ENCODE peak calls at places on chromosomes 7 and 10, in nine cellular contexts. P is epithelial cell of esophagus; R is hepatic stellate cell; S is NCI-H1436 treated with DMSO at 0.1 percent for 48 hours; U is small intestine; W is activated CD8-positive, alpha-beta memory T cell treated with anti-CD3 and anti-CD28 coated beads for 48 hours; Q is T follicular helper cell; J is activated CD4-positive, CD25-positive, alpha-beta regulatory T cell treated with anti-CD3 and anti-CD28 coated beads, Interleukin-2, amount 50 U/mL, for 16 hours; K is caudate nucleus. X is an unnamed sample.

GRCh38 chr7:32381024-32381601 is 109.1 kb downstream of the LSM5 start:
- DNase-seq in P (no peak), R (no peak), S (no peak), U (no peak), W (no peak), Q (no peak), J (no peak), K (no peak), X (no peak)

GRCh38 chr10:17227367-17228080 is 517 bp upstream of the VIM start:
- DNase-seq in P (no peak), R (no peak), S (no peak), U (peak; percentile 19), W (no peak), Q (peak; percentile 22), J (no peak), K (no peak), X (peak; percentile 80)

GRCh38 chr7:94513565-94513860 is 3.9 kb downstream of the CASD1 start:
- DNase-seq in P (no peak), R (no peak), S (no peak), U (no peak), W (no peak), Q (no peak), J (no peak), K (no peak), X (peak; percentile 55)

GRCh38 chr7:129781856-129782256 is 170.3 kb downstream of the NRF1 start:
- DNase-seq in P (no peak), R (no peak), S (no peak), U (no peak), W (no peak), Q (no peak), J (no peak), K (no peak), X (no peak)

GRCh38 chr10:94183666-94184264 is 179.0 kb downstream of the NOC3L start:
- DNase-seq in P (peak; percentile 97), R (peak; percentile 53), S (no peak), U (no peak), W (no peak), Q (no peak), J (no peak), K (no peak), X (peak; percentile 20)

GRCh38 chr7:132066776-132067175 is 509.5 kb downstream of the PLXNA4 start:
- DNase-seq in P (no peak), R (peak; percentile 35), S (no peak), U (no peak), W (no peak), Q (no peak), J (no peak), K (no peak), X (peak; percentile 83)

GRCh38 chr10:3014968-3015367 is 52.4 kb upstream of the PFKP start:
- DNase-seq in P (no peak), R (no peak), S (no peak), U (peak; percentile 54), W (no peak), Q (no peak), J (no peak), K (no peak), X (no peak)

GRCh38 chr10:71835671-71836593 is 15.1 kb downstream of the PSAP start:
- DNase-seq in P (no peak), R (peak; percentile 86), S (peak; percentile 75), U (no peak), W (no peak), Q (no peak), J (no peak), K (peak; percentile 79), X (peak; percentile 90)

GRCh38 chr7:90816511-90817142 is 220.5 kb downstream of the CDK14 start:
- DNase-seq in P (peak; percentile 93), R (peak; percentile 34), S (no peak), U (no peak), W (no peak), Q (no peak), J (no peak), K (no peak), X (peak; percentile 91)

GRCh38 chr10:112389147-112389822 is 15.4 kb downstream of the ACSL5 start:
- DNase-seq in P (peak; percentile 73), R (peak; percentile 18), S (no peak), U (no peak), W (peak; percentile 21), Q (no peak), J (peak; percentile 26), K (no peak), X (peak; percentile 96)

GRCh38 chr7:14504134-14504533 is 398.4 kb downstream of the DGKB start:
- DNase-seq in P (peak; percentile 11), R (no peak), S (no peak), U (no peak), W (no peak), Q (no peak), J (no peak), K (no peak), X (no peak)

X was measured in A673.